ENCODE peak calls at places on chromosomes 1 and 21, in eight cellular contexts. Z, N, V, F, L, T, Q and U are unnamed samples.

GRCh38 chr1:33267468-33268205 is 11.3 kb downstream of the ZNF362 start:
- DNase-seq in N (no peak), Z (no peak), T (no peak), L (no peak), Q (no peak), V (no peak), F (no peak), U (no peak)

GRCh38 chr1:7610106-7610731 is 160.9 kb upstream of the VAMP3 start:
- DNase-seq in Q (no peak), V (no peak), T (no peak), F (no peak), N (no peak), Z (peak), L (no peak), U (no peak)

GRCh38 chr1:199172286-199173124 is 533.7 kb downstream of the PTPRC start:
- DNase-seq in N (no peak), Q (no peak), Z (no peak), T (no peak), V (no peak), F (no peak), L (no peak), U (no peak)

GRCh38 chr1:51576085-51576444 is 40.8 kb upstream of the OSBPL9 start:
- DNase-seq in F (no peak), V (no peak), T (no peak), L (no peak), Q (no peak), Z (no peak), N (no peak), U (no peak)

GRCh38 chr1:2800664-2801045 is 838 bp downstream of the TTC34 start:
- DNase-seq in F (no peak), Q (no peak), L (no peak), T (no peak), Z (no peak), N (no peak), V (no peak), U (no peak)

GRCh38 chr1:194342484-194343262 is 1156.3 kb upstream of the B3GALT2 start:
- DNase-seq in T (no peak), V (no peak), F (no peak), Z (no peak), L (no peak), Q (no peak), N (no peak), U (no peak)

GRCh38 chr1:20698195-20698910 is 19.5 kb downstream of the KIF17 start:
- DNase-seq in N (no peak), F (no peak), L (no peak), Z (no peak), T (peak), V (peak), Q (no peak), U (peak)

GRCh38 chr21:44582980-44583799 is 2.8 kb upstream of the KRTAP10-5 start:
- DNase-seq in L (no peak), N (peak), Z (no peak), Q (no peak), V (no peak), T (no peak), F (no peak), U (no peak)

GRCh38 chr1:155835548-155835947 is 21.5 kb downstream of the GON4L start:
- DNase-seq in Q (no peak), L (no peak), T (no peak), Z (no peak), F (no peak), N (no peak), V (no peak), U (no peak)

GRCh38 chr1:233237623-233238022 is 57.9 kb downstream of the PCNX2 start:
- DNase-seq in N (no peak), T (no peak), Z (no peak), L (no peak), V (no peak), Q (no peak), F (no peak), U (no peak)